ENCODE peak calls at places on chromosome 11, in ten cellular contexts. G, W, R, N, F, U, S, X, K and H are unnamed samples.

GRCh38 chr11:97107604-97108003 is 717.8 kb downstream of the JRKL start:
- DNase-seq in G (no peak), W (no peak), R (no peak), N (no peak), F (no peak), U (no peak), S (no peak), X (no peak), K (no peak), H (no peak)

GRCh38 chr11:127470485-127470884 is 469.9 kb upstream of the KIRREL3 start:
- DNase-seq in G (no peak), W (no peak), R (no peak), N (no peak), F (peak; percentile 8), U (peak; percentile 15), S (no peak), X (no peak), K (peak; percentile 7), H (no peak)

GRCh38 chr11:34602245-34602644 is 18.6 kb upstream of the EHF start:
- DNase-seq in G (no peak), W (no peak), R (peak; percentile 77), N (no peak), F (peak; percentile 64), U (no peak), S (no peak), X (peak; percentile 73), K (no peak), H (no peak)

GRCh38 chr11:74932169-74932568 is 16.7 kb downstream of the XRRA1 start:
- DNase-seq in G (peak; percentile 32), W (no peak), R (no peak), N (peak; percentile 84), F (no peak), U (peak; percentile 69), S (no peak), X (no peak), K (no peak), H (no peak)

GRCh38 chr11:119218141-119218878 is 12.2 kb downstream of the CBL start:
- DNase-seq in G (peak; percentile 78), W (no peak), R (no peak), N (peak; percentile 99), F (no peak), U (peak; percentile 99), S (peak; percentile 68), X (no peak), K (peak; percentile 7), H (peak; percentile 90)

GRCh38 chr11:2708151-2708581 is 8.4 kb upstream of the KCNQ1OT1 start:
- DNase-seq in G (no peak), W (no peak), R (no peak), N (no peak), F (no peak), U (peak; percentile 29), S (no peak), X (no peak), K (no peak), H (no peak)

GRCh38 chr11:119479685-119480275 is 56.8 kb upstream of the THY1 start:
- DNase-seq in G (no peak), W (no peak), R (no peak), N (peak; percentile 65), F (no peak), U (peak; percentile 75), S (peak; percentile 72), X (no peak), K (no peak), H (no peak)

GRCh38 chr11:119158467-119158866 is 9.6 kb downstream of the ABCG4 start:
- DNase-seq in G (no peak), W (no peak), R (no peak), N (no peak), F (no peak), U (no peak), S (no peak), X (no peak), K (no peak), H (no peak)

GRCh38 chr11:1163321-1163910 is 5.7 kb downstream of the MUC5AC start:
- DNase-seq in G (no peak), W (no peak), R (peak; percentile 22), N (no peak), F (no peak), U (no peak), S (no peak), X (no peak), K (no peak), H (no peak)

GRCh38 chr11:132228756-132229325 is 858.4 kb downstream of the NTM start:
- DNase-seq in G (no peak), W (no peak), R (no peak), N (peak; percentile 43), F (no peak), U (peak; percentile 23), S (no peak), X (no peak), K (no peak), H (no peak)

GRCh38 chr11:88739524-88739923 is 326.3 kb downstream of the GRM5 start:
- DNase-seq in G (no peak), W (no peak), R (no peak), N (no peak), F (no peak), U (no peak), S (no peak), X (no peak), K (no peak), H (no peak)

GRCh38 chr11:72520815-72521214 is 86.5 kb upstream of the CLPB start:
- DNase-seq in G (no peak), W (no peak), R (no peak), N (no peak), F (no peak), U (no peak), S (no peak), X (no peak), K (no peak), H (no peak)

GRCh38 chr11:72524711-72525110 is 90.4 kb upstream of the CLPB start:
- DNase-seq in G (no peak), W (no peak), R (no peak), N (peak; percentile 27), F (no peak), U (peak; percentile 95), S (no peak), X (no peak), K (no peak), H (no peak)

GRCh38 chr11:72521672-72522071 is 87.3 kb upstream of the CLPB start:
- DNase-seq in G (no peak), W (no peak), R (no peak), N (no peak), F (no peak), U (no peak), S (no peak), X (no peak), K (no peak), H (no peak)

GRCh38 chr11:72523991-72524390 is 89.7 kb upstream of the CLPB start:
- DNase-seq in G (no peak), W (no peak), R (no peak), N (no peak), F (no peak), U (peak; percentile 53), S (no peak), X (no peak), K (no peak), H (no peak)

GRCh38 chr11:72522186-72522585 is 87.9 kb upstream of the CLPB start:
- DNase-seq in G (no peak), W (no peak), R (no peak), N (no peak), F (no peak), U (no peak), S (no peak), X (no peak), K (no peak), H (no peak)
- H3K27ac ChIP-seq in G (no peak overlapping the region), W (peak overlapping the region; percentile 64), R (no peak overlapping the region), N (no peak overlapping the region), F (no peak overlapping the region), U (no peak overlapping the region), S (no peak overlapping the region), X (no peak overlapping the region), K (no peak overlapping the region), H (no peak overlapping the region)

DNA sequence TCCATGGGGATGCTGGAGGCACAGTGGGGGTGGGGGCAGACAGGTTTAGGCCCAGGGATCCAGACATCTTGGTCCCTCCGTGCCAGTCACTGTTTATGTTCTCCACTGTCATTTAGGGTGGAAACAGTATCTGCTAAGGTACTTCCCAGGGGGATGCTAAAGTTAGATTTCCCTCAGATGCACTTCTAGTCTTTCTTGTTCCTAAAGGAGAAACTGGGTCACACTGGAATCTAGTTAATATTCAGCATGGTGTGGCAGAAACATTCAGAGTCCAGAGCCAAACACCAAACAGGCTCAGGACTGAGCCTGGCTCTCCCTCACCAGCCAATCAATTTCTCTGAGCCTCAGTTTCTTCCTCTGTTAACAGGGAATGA is 83.4 kb upstream of the PLET1 start:
- DNase-seq in G (no peak), W (no peak), R (no peak), N (no peak), F (no peak), U (no peak), S (no peak), X (no peak), K (no peak), H (no peak)
- H3K27ac ChIP-seq in G (no peak overlapping the region), W (no peak overlapping the region), R (peak overlapping the region; percentile 55), N (no peak overlapping the region), F (no peak overlapping the region), U (no peak overlapping the region), S (no peak overlapping the region), X (no peak overlapping the region), K (no peak overlapping the region), H (no peak overlapping the region)

GRCh38 chr11:108307751-108308150 is 84.9 kb downstream of the ATM start:
- DNase-seq in G (no peak), W (no peak), R (no peak), N (no peak), F (no peak), U (no peak), S (no peak), X (no peak), K (no peak), H (no peak)
- H3K27ac ChIP-seq in G (no peak overlapping the region), W (peak overlapping the region; percentile 15), R (no peak overlapping the region), N (no peak overlapping the region), F (no peak overlapping the region), U (no peak overlapping the region), S (no peak overlapping the region), X (no peak overlapping the region), K (no peak overlapping the region), H (no peak overlapping the region)

GRCh38 chr11:26993965-26994446 is at the start of gene FIBIN:
- DNase-seq in G (no peak), W (no peak), R (no peak), N (peak; percentile 70), F (peak; percentile 10), U (peak; percentile 69), S (no peak), X (no peak), K (peak; percentile 26), H (no peak)

GRCh38 chr11:26992031-26992541 is 1.8 kb upstream of the FIBIN start:
- DNase-seq in G (peak; percentile 67), W (no peak), R (no peak), N (peak; percentile 93), F (no peak), U (peak; percentile 92), S (no peak), X (no peak), K (no peak), H (no peak)

GRCh38 chr11:26994579-26995210 is 783 bp downstream of the FIBIN start:
- DNase-seq in G (no peak), W (no peak), R (no peak), N (no peak), F (no peak), U (peak; percentile 46), S (no peak), X (no peak), K (no peak), H (no peak)

GRCh38 chr11:26996056-26996455 is 2.1 kb downstream of the FIBIN start:
- DNase-seq in G (no peak), W (no peak), R (no peak), N (no peak), F (no peak), U (peak; percentile 35), S (no peak), X (no peak), K (no peak), H (no peak)
- H3K27ac ChIP-seq in G (no peak overlapping the region), W (no peak overlapping the region), R (no peak overlapping the region), N (no peak overlapping the region), F (no peak overlapping the region), U (no peak overlapping the region), S (no peak overlapping the region), X (no peak overlapping the region), K (no peak overlapping the region), H (no peak overlapping the region)